ENCODE peak calls at places on chromosome 19, in ten cellular contexts. A, W, N, R, Q, H, I, P, E and L are unnamed samples.

GRCh38 chr19:58367698-58368454 is 5.3 kb upstream of the ZNF497 start:
- DNase-seq in R (no peak), A (no peak), I (no peak), H (no peak), W (no peak), N (no peak), Q (no peak), E (no peak), P (no peak), L (no peak)

GRCh38 chr19:48341006-48341405 is 15.7 kb downstream of the EMP3 start:
- DNase-seq in R (no peak), N (no peak), A (no peak), I (no peak), H (no peak), E (no peak), P (no peak), W (no peak), Q (no peak), L (no peak)

GRCh38 chr19:51702754-51703654 is 9.9 kb downstream of the SPACA6 start:
- DNase-seq in P (peak), E (no peak), A (peak), I (no peak), Q (peak), H (peak), N (peak), R (peak), W (peak), L (no peak)

GRCh38 chr19:45558399-45558878 is 26.2 kb downstream of the OPA3 start:
- DNase-seq in H (peak), E (no peak), A (peak), R (peak), I (no peak), P (peak), Q (no peak), W (peak), N (peak), L (no peak)

GRCh38 chr19:8084152-8084551 is 31.6 kb downstream of the CCL25 start:
- DNase-seq in R (no peak), N (no peak), P (no peak), I (no peak), Q (no peak), W (no peak), A (no peak), H (no peak), E (no peak), L (no peak)

GRCh38 chr19:45444318-45445041 is 20.8 kb upstream of the ERCC1 start:
- DNase-seq in W (peak), A (peak), H (peak), E (no peak), R (peak), P (peak), Q (peak), N (peak), I (peak), L (no peak)

GRCh38 chr19:13132471-13133166 is 14.6 kb downstream of the NACC1 start:
- DNase-seq in P (no peak), H (no peak), A (no peak), W (no peak), Q (no peak), N (no peak), I (no peak), R (no peak), E (no peak), L (no peak)

GRCh38 chr19:35644206-35644986 is 2.9 kb downstream of the ETV2 start:
- DNase-seq in R (peak), H (peak), P (peak), E (peak), N (peak), W (peak), A (peak), Q (peak), I (peak), L (peak)

GRCh38 chr19:29378126-29378525 is 147.7 kb upstream of the VSTM2B start:
- DNase-seq in A (no peak), W (peak), I (no peak), Q (no peak), R (no peak), P (no peak), N (no peak), E (no peak), H (no peak), L (no peak)

GRCh38 chr19:46456930-46457329 is 14.4 kb downstream of the PNMA8A start:
- DNase-seq in H (no peak), W (no peak), A (no peak), I (no peak), P (no peak), N (no peak), E (no peak), R (no peak), Q (no peak), L (no peak)

GRCh38 chr19:56350416-56351045 is 35.9 kb upstream of the ZSCAN5A start:
- DNase-seq in N (no peak), H (peak), I (no peak), W (peak), R (peak), E (peak), A (peak), P (peak), Q (no peak), L (no peak)

GRCh38 chr19:47778089-47778953 is at the start of gene SELENOW:
- DNase-seq in R (peak), W (peak), Q (peak), I (peak), H (peak), A (peak), N (peak), E (no peak), P (peak), L (no peak)

GRCh38 chr19:16330368-16330801 is 5.8 kb downstream of the KLF2 start:
- DNase-seq in N (peak), A (no peak), Q (peak), P (peak), E (peak), W (peak), R (peak), H (no peak), I (no peak), L (no peak)
- H3K27ac ChIP-seq in N (peak), A (no peak), Q (peak), P (peak), E (no peak), W (peak), R (peak), H (no peak), I (peak), L (no peak)

GRCh38 chr19:12064266-12065099 is at the start of gene ZNF844:
- DNase-seq in W (peak), N (peak), H (peak), P (peak), A (peak), Q (peak), I (peak), E (peak), R (peak), L (peak)
- TF ChIP-seq POLR2AphosphoS5 in W (peak), N (peak), H (peak), P (peak), A (peak), Q (peak), I (peak), E (peak), R (peak), L (peak)

GRCh38 chr19:38655148-38655824 is 7.8 kb downstream of the ACTN4 start:
- DNase-seq in Q (no peak), A (no peak), H (no peak), W (no peak), I (no peak), E (no peak), R (no peak), N (no peak), P (no peak), L (no peak)

GRCh38 chr19:38653028-38653571 is 5.7 kb downstream of the ACTN4 start:
- DNase-seq in P (peak), R (peak), H (no peak), W (peak), E (no peak), Q (no peak), I (no peak), A (no peak), N (no peak), L (no peak)

GRCh38 chr19:38656171-38656981 is 8.9 kb downstream of the ACTN4 start:
- DNase-seq in Q (no peak), I (no peak), E (no peak), A (no peak), N (no peak), R (no peak), H (no peak), W (no peak), P (no peak), L (no peak)

GRCh38 chr19:38657633-38658222 is 10.3 kb downstream of the ACTN4 start:
- DNase-seq in E (peak), H (no peak), N (no peak), Q (no peak), A (peak), W (no peak), R (no peak), I (no peak), P (no peak), L (no peak)

DNA sequence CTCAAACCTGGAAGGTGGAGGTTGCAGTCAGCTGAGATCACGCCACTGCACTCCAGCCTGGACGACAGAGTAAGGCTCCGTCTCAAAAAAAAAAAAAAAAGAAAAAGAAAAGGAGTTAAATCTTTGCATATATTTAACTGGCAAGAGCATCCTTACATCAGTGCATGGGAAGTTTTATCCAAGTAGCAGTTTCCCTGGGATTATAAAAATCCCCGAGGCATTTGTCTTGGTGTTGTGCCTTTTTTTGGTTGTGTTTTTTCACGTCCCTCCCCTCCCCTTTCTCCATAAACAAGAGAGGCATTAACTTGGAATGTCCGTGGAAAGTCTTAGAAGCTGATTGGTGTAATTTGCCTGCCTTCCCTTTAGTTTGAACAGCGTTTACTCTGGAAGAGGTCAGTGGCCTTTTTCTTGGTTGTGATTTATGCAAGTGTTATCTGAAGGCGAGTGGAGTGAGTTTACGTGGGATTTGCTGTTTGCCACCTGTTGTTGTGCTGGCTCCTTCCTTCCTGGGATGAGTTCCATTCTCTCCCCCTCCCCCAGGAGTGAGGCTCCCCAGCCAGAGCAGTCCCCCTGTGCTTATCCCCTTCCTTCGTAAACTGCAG is 7.1 kb downstream of the ACTN4 start:
- DNase-seq in H (no peak), W (no peak), A (no peak), E (no peak), R (no peak), N (no peak), Q (no peak), I (no peak), P (no peak), L (no peak)
- H3K27ac ChIP-seq in H (peak), W (peak), A (peak), E (peak), R (peak), N (peak), Q (peak), I (peak), P (peak), L (peak)

GRCh38 chr19:53192771-53193533 is at the start of gene ZNF665:
- DNase-seq in Q (peak), N (peak), W (peak), I (peak), P (peak), A (peak), R (peak), E (no peak), H (peak), L (peak)
- TF ChIP-seq POLR2AphosphoS5 in Q (peak), N (peak), W (peak), I (peak), P (peak), A (peak), R (peak), E (peak), H (peak), L (peak)

GRCh38 chr19:49837009-49837310 is 14.0 kb upstream of the PTOV1 start:
- DNase-seq in H (no peak), E (no peak), R (no peak), Q (no peak), A (no peak), W (no peak), P (no peak), I (no peak), N (no peak), L (no peak)
- H3K27ac ChIP-seq in H (no peak), E (no peak), R (no peak), Q (no peak), A (no peak), W (no peak), P (no peak), I (no peak), N (no peak), L (no peak)

GRCh38 chr19:317710-318508 is 26.7 kb downstream of the MIER2 start:
- DNase-seq in E (no peak), A (no peak), I (no peak), H (no peak), W (no peak), P (peak), Q (no peak), N (no peak), R (no peak), L (no peak)
- TF ChIP-seq POLR2AphosphoS5 in E (no peak), A (no peak), I (no peak), H (no peak), W (no peak), P (no peak), Q (no peak), N (no peak), R (no peak), L (no peak)

GRCh38 chr19:2334426-2334825 is 5.9 kb downstream of the SPPL2B start:
- DNase-seq in H (no peak), W (no peak), P (no peak), R (no peak), Q (no peak), A (no peak), E (no peak), N (no peak), I (no peak), L (no peak)
- H3K27ac ChIP-seq in H (no peak), W (no peak), P (no peak), R (peak), Q (no peak), A (no peak), E (no peak), N (no peak), I (no peak), L (no peak)

GRCh38 chr19:2711175-2711936 is 8.9 kb upstream of the GNG7 start:
- DNase-seq in P (no peak), H (no peak), N (peak), Q (no peak), E (no peak), W (no peak), I (no peak), A (no peak), R (no peak), L (no peak)
- TF ChIP-seq POLR2AphosphoS5 in P (no peak), H (no peak), N (no peak), Q (no peak), E (no peak), W (no peak), I (no peak), A (no peak), R (no peak), L (no peak)

GRCh38 chr19:10433131-10433536 is 12.8 kb downstream of the PDE4A start:
- DNase-seq in P (peak), E (no peak), I (no peak), W (no peak), A (no peak), H (no peak), Q (no peak), R (no peak), N (no peak), L (no peak)
- H3K27ac ChIP-seq in P (peak), E (peak), I (no peak), W (peak), A (no peak), H (no peak), Q (peak), R (no peak), N (no peak), L (no peak)